ENCODE peak calls at places on chromosomes 11 and 22, in six cellular contexts. M, X, W, G, H and I are unnamed samples.
A peak's percentile ranks its signal among the peaks of the same experiment; 100 is the strongest.

GRCh38 chr22:38270091-38270972 is 2.5 kb downstream of the TMEM184B start:
- DNase-seq in M (no peak), X (no peak), H (peak; percentile 25), W (no peak), G (no peak), I (no peak)

GRCh38 chr22:42608481-42609361 is 6.0 kb downstream of the POLDIP3 start:
- DNase-seq in W (no peak), H (peak; percentile 53), M (no peak), G (no peak), X (no peak), I (no peak)

GRCh38 chr11:127106142-127106541 is 105.6 kb upstream of the KIRREL3 start:
- DNase-seq in W (no peak), H (peak; percentile 2), M (no peak), G (no peak), X (no peak), I (peak; percentile 55)

GRCh38 chr11:9060700-9061111 is 30.7 kb downstream of the SCUBE2 start:
- DNase-seq in W (no peak), G (no peak), X (peak; percentile 75), M (no peak), H (no peak), I (no peak)

GRCh38 chr11:63845305-63845704 is 6.4 kb downstream of the MARK2 start:
- DNase-seq in G (no peak), M (no peak), X (no peak), H (peak; percentile 64), W (peak; percentile 36), I (no peak)

GRCh38 chr11:69662806-69663205 is 12.3 kb downstream of the LTO1 start:
- DNase-seq in W (no peak), M (no peak), G (peak; percentile 11), X (no peak), H (no peak), I (no peak)

GRCh38 chr22:41544671-41545476 is 604 bp upstream of the POLR3H start:
- DNase-seq in G (no peak), H (no peak), W (no peak), M (no peak), X (peak; percentile 28), I (no peak)

GRCh38 chr22:32020117-32020516 is 22.9 kb upstream of the SLC5A1 start:
- DNase-seq in W (peak; percentile 79), H (peak; percentile 69), X (no peak), M (no peak), G (no peak), I (no peak)

GRCh38 chr11:78823588-78823987 is 248.9 kb upstream of the NARS2 start:
- DNase-seq in G (no peak), W (no peak), H (peak; percentile 57), X (no peak), M (no peak), I (no peak)

GRCh38 chr11:69240332-69241074 is 53.5 kb upstream of the MYEOV start:
- DNase-seq in H (peak; percentile 18), X (no peak), W (no peak), G (peak; percentile 63), M (no peak), I (no peak)

GRCh38 chr11:2463766-2464277 is 19.0 kb downstream of the KCNQ1 start:
- DNase-seq in W (no peak), H (no peak), X (no peak), G (no peak), M (no peak), I (no peak)

GRCh38 chr11:118287006-118287405 is 17.5 kb upstream of the CD3E start:
- DNase-seq in X (no peak), G (no peak), M (no peak), H (peak; percentile 2), W (no peak), I (no peak)

GRCh38 chr11:81005595-81005994 is 1564.8 kb upstream of the TENM4 start:
- DNase-seq in M (no peak), H (peak; percentile 84), G (no peak), W (peak; percentile 83), X (no peak), I (no peak)

GRCh38 chr11:100833276-100833675 is 146.2 kb downstream of the ARHGAP42 start:
- DNase-seq in X (no peak), G (no peak), H (no peak), W (no peak), M (no peak), I (no peak)

GRCh38 chr11:64176751-64177150 is 9.2 kb upstream of the STIP1 start:
- DNase-seq in H (no peak), W (no peak), X (no peak), G (no peak), M (no peak), I (no peak)

GRCh38 chr11:4086584-4087353 is 7.8 kb upstream of the RRM1 start:
- DNase-seq in M (no peak), G (no peak), H (no peak), X (no peak), W (no peak), I (no peak)

GRCh38 chr22:48679656-48680555 is 1147.8 kb downstream of the BRD1 start:
- DNase-seq in X (no peak), W (no peak), H (no peak), G (no peak), M (no peak), I (no peak)

GRCh38 chr11:114846040-114846791 is 167.9 kb downstream of the NXPE2 start:
- DNase-seq in G (no peak), M (peak; percentile 63), W (no peak), H (no peak), X (no peak), I (no peak)

GRCh38 chr22:37906364-37907008 is 389 bp downstream of the MICALL1 start:
- DNase-seq in G (peak; percentile 68), W (no peak), X (no peak), H (no peak), M (peak; percentile 35), I (peak; percentile 56)

GRCh38 chr11:130383363-130384168 is 44.8 kb downstream of the ADAMTS8 start:
- DNase-seq in G (no peak), X (peak; percentile 10), H (peak; percentile 65), M (no peak), W (no peak), I (peak; percentile 26)

GRCh38 chr11:2815762-2816496 is 69.6 kb downstream of the CDKN1C start:
- DNase-seq in W (no peak), H (no peak), M (peak; percentile 12), X (no peak), G (no peak), I (no peak)

GRCh38 chr11:64538501-64538951 is 52.5 kb upstream of the SLC22A12 start:
- DNase-seq in W (no peak), H (no peak), X (no peak), G (no peak), M (no peak), I (no peak)

GRCh38 chr11:8694137-8694536 is 11.5 kb downstream of the RPL27A start:
- DNase-seq in X (no peak), W (no peak), H (no peak), G (no peak), M (no peak), I (no peak)

GRCh38 chr11:20110908-20111669 is 49.2 kb downstream of the DBX1 start:
- DNase-seq in M (no peak), W (peak; percentile 71), H (peak; percentile 86), X (peak; percentile 53), G (peak; percentile 46), I (peak; percentile 63)

GRCh38 chr11:70586261-70587094 is 188.1 kb downstream of the CTTN start:
- DNase-seq in G (peak; percentile 6), W (no peak), H (no peak), M (no peak), X (no peak), I (no peak)

GRCh38 chr11:44267366-44268072 is 42.4 kb downstream of the ALX4 start:
- DNase-seq in M (no peak), G (no peak), X (no peak), W (no peak), H (no peak), I (no peak)

GRCh38 chr22:47420211-47420610 is 657.8 kb downstream of the TBC1D22A start:
- DNase-seq in H (no peak), M (no peak), W (no peak), G (no peak), X (no peak), I (no peak)

GRCh38 chr11:126313826-126314225 is 10.0 kb downstream of the DCPS start:
- DNase-seq in X (no peak), H (no peak), W (no peak), M (no peak), G (no peak), I (no peak)